ENCODE peak calls at places on chromosomes 7 and 10, in seven cellular contexts. Y is H9; B is stimulated activated CD4-positive, alpha-beta T cell treated with anti-CD3 and anti-CD28 coated beads, TNF-alpha, amount 100 ng/mL, for 1 hour; H is C1 segment of cervical spinal cord; X is GM04504; T is foreskin fibroblast; M is NCI-H69. U is an unnamed sample.

GRCh38 chr10:127325506-127325905 is 129.1 kb upstream of the INSYN2A start:
- DNase-seq in Y (no peak), B (no peak), H (no peak), X (no peak), T (no peak), M (no peak), U (no peak)

GRCh38 chr10:132900211-132900756 is 42.1 kb downstream of the CFAP46 start:
- DNase-seq in Y (no peak), B (no peak), H (no peak), X (no peak), T (no peak), M (no peak), U (no peak)

GRCh38 chr7:41693150-41693997 is 9.5 kb downstream of the INHBA start:
- DNase-seq in Y (no peak), B (no peak), H (no peak), X (no peak), T (peak), M (peak), U (peak)

GRCh38 chr10:4772202-4772570 is 53.8 kb upstream of the AKR1E2 start:
- DNase-seq in Y (no peak), B (no peak), H (no peak), X (no peak), T (no peak), M (no peak), U (no peak)

GRCh38 chr10:11210211-11210922 is 192.7 kb downstream of the CELF2 start:
- DNase-seq in Y (no peak), B (no peak), H (no peak), X (no peak), T (peak), M (no peak), U (peak)

GRCh38 chr10:132411561-132412253 is 14.7 kb downstream of the PWWP2B start:
- DNase-seq in Y (no peak), B (no peak), H (no peak), X (no peak), T (peak), M (peak), U (peak)

GRCh38 chr10:98055875-98056516 is 25.6 kb upstream of the CRTAC1 start:
- DNase-seq in Y (peak), B (no peak), H (no peak), X (no peak), T (no peak), M (no peak), U (no peak)

GRCh38 chr10:113305871-113306270 is 247.0 kb upstream of the HABP2 start:
- DNase-seq in Y (no peak), B (no peak), H (no peak), X (no peak), T (no peak), M (no peak), U (peak)

U was measured in trophoblast cell.